ENCODE peak calls at places on chromosomes 12 and 14, in ten cellular contexts. Z is MG63; W is activated naive CD8-positive, alpha-beta T cell treated with anti-CD3 and anti-CD28 coated beads, Interleukin-2, amount 50 U/mL, for 16 hours; J is globus pallidus; G is HFFc6; H is CD8-positive, alpha-beta T cell; F is substantia nigra; E is tibial artery; Q is GM12864; Y is activated CD4-positive, alpha-beta T cell treated with anti-CD3 and anti-CD28 coated beads, Interleukin-2, amount 50 U/mL, for 24 hours. N is an unnamed sample.

GRCh38 chr14:89618309-89618708 is 201.3 kb upstream of the FOXN3 start:
- DNase-seq in J (peak), G (no peak), Y (no peak), E (no peak), H (no peak), Q (no peak), Z (no peak), W (no peak), F (no peak), N (no peak)

GRCh38 chr12:105920161-105920684 is 218.5 kb downstream of the NUAK1 start:
- DNase-seq in W (no peak), E (no peak), H (no peak), J (peak), Z (no peak), G (no peak), Y (no peak), F (peak), Q (no peak), N (peak)

GRCh38 chr14:95840094-95840493 is 36.5 kb upstream of the TUNAR start:
- DNase-seq in H (no peak), G (no peak), Z (no peak), E (no peak), W (no peak), F (no peak), Q (no peak), J (no peak), Y (no peak), N (no peak)

GRCh38 chr12:57165741-57166140 is 18.3 kb upstream of the LRP1-AS start:
- DNase-seq in W (no peak), J (no peak), Z (peak), E (no peak), Y (no peak), F (no peak), Q (no peak), H (no peak), G (peak), N (no peak)

GRCh38 chr12:32843528-32844095 is 53.0 kb downstream of the PKP2 start:
- DNase-seq in Q (no peak), G (no peak), E (no peak), F (no peak), W (no peak), H (no peak), Z (no peak), Y (no peak), J (peak), N (no peak)

GRCh38 chr12:5499566-5500325 is 67.8 kb downstream of the NTF3 start:
- DNase-seq in Y (no peak), J (no peak), W (no peak), H (no peak), E (no peak), G (peak), F (no peak), Q (no peak), Z (peak), N (no peak)

GRCh38 chr14:100105357-100106169 is 40.3 kb downstream of the EVL start:
- DNase-seq in Y (no peak), Q (no peak), W (no peak), F (no peak), J (no peak), G (no peak), E (peak), H (no peak), Z (no peak), N (no peak)

GRCh38 chr14:93592786-93593185 is 162.0 kb downstream of the UNC79 start:
- DNase-seq in Z (no peak), Q (no peak), J (no peak), W (no peak), Y (no peak), F (no peak), E (no peak), H (no peak), G (no peak), N (no peak)

GRCh38 chr14:92601131-92601710 is 87.6 kb downstream of the RIN3 start:
- DNase-seq in W (no peak), E (no peak), Y (no peak), F (no peak), J (no peak), Q (no peak), G (no peak), H (no peak), Z (no peak), N (no peak)

GRCh38 chr12:82964446-82964845 is 277.7 kb downstream of the TMTC2 start:
- DNase-seq in F (no peak), E (no peak), Q (no peak), J (no peak), Y (no peak), H (no peak), G (no peak), Z (no peak), W (no peak), N (no peak)

GRCh38 chr14:99026471-99026870 is 245.5 kb downstream of the BCL11B start:
- DNase-seq in Z (no peak), Q (no peak), E (no peak), G (no peak), J (no peak), Y (peak), H (no peak), W (no peak), F (no peak), N (no peak)

N was measured in left ventricle myocardium inferior.